ENCODE peak calls at places on chromosomes 11 and 22, in four cellular contexts. L is sigmoid colon, F is transverse colon, M is AG04450. V is an unnamed sample.

GRCh38 chr11:69378303-69379141 is 84.6 kb downstream of the MYEOV start:
- DNase-seq in F (peak), L (peak), M (no peak), V (no peak)

GRCh38 chr22:20084547-20085413 is 4.7 kb downstream of the DGCR8 start:
- DNase-seq in L (no peak), M (no peak), F (no peak), V (no peak)

GRCh38 chr22:45891021-45891421 is 85.9 kb downstream of the WNT7B start:
- DNase-seq in L (no peak), F (no peak), M (no peak), V (no peak)

GRCh38 chr11:10494636-10495463 is 39.8 kb downstream of the AMPD3 start:
- DNase-seq in L (peak), M (no peak), F (no peak), V (no peak)

GRCh38 chr11:12706531-12707499 is 32.6 kb downstream of the TEAD1 start:
- DNase-seq in M (no peak), L (no peak), F (peak), V (no peak)

GRCh38 chr22:28111501-28111900 is 192.4 kb upstream of the PITPNB start:
- DNase-seq in M (no peak), F (no peak), L (no peak), V (no peak)

GRCh38 chr11:2481253-2481652 is 36.4 kb downstream of the KCNQ1 start:
- DNase-seq in F (no peak), L (no peak), M (no peak), V (no peak)

GRCh38 chr22:40668611-40669390 is 10.5 kb upstream of the MCHR1 start:
- DNase-seq in F (no peak), L (no peak), M (no peak), V (peak)

GRCh38 chr22:47164514-47165337 is 402.3 kb downstream of the TBC1D22A start:
- DNase-seq in M (no peak), L (peak), F (peak), V (no peak)

GRCh38 chr11:94088906-94089305 is 39.7 kb upstream of the PANX1 start:
- DNase-seq in L (no peak), F (no peak), M (no peak), V (no peak)

GRCh38 chr11:134244593-134244992 is 8.6 kb downstream of the THYN1 start:
- DNase-seq in L (no peak), M (no peak), F (no peak), V (no peak)

GRCh38 chr11:95231881-95232605 is 1.0 kb upstream of the SESN3 start:
- DNase-seq in M (no peak), F (peak), L (peak), V (peak)

GRCh38 chr11:69220581-69221051 is 64.9 kb downstream of the SMIM38 start:
- DNase-seq in F (no peak), M (no peak), L (peak), V (no peak)

GRCh38 chr11:91299980-91300379 is 924.6 kb upstream of the FAT3 start:
- DNase-seq in M (no peak), F (no peak), L (no peak), V (peak)

GRCh38 chr11:77147668-77148321 is 19.7 kb downstream of the MYO7A start:
- DNase-seq in F (peak), M (no peak), L (no peak), V (no peak)

GRCh38 chr22:19880786-19881569 is 26.3 kb upstream of the GNB1L start:
- DNase-seq in L (peak), F (no peak), M (peak), V (peak)

GRCh38 chr11:31303644-31304043 is 65.9 kb downstream of the DCDC1 start:
- DNase-seq in M (no peak), L (no peak), F (no peak), V (no peak)

GRCh38 chr11:133925756-133926155 is 31.0 kb downstream of the IGSF9B start:
- DNase-seq in M (no peak), L (no peak), F (no peak), V (no peak)

GRCh38 chr11:96614846-96615245 is 225.0 kb downstream of the JRKL start:
- DNase-seq in F (no peak), M (no peak), L (no peak), V (no peak)

GRCh38 chr11:88454881-88455280 is 117.3 kb upstream of the CTSC start:
- DNase-seq in F (no peak), L (no peak), M (peak), V (no peak)

GRCh38 chr11:96154802-96155520 is 188.0 kb downstream of the MAML2 start:
- DNase-seq in L (no peak), F (no peak), M (no peak), V (no peak)

GRCh38 chr22:43273902-43274484 is 69.2 kb downstream of the SCUBE1 start:
- DNase-seq in L (no peak), F (no peak), M (no peak), V (no peak)

GRCh38 chr11:75576445-75577049 is 14.5 kb downstream of the SERPINH1 start:
- DNase-seq in L (no peak), M (no peak), F (peak), V (peak)

GRCh38 chr11:7673724-7674434 is 579 bp upstream of the CYB5R2 start:
- DNase-seq in L (peak), M (no peak), F (peak), V (no peak)

GRCh38 chr11:75916882-75917281 is 101.9 kb downstream of the UVRAG start:
- DNase-seq in F (no peak), L (no peak), M (no peak), V (no peak)

GRCh38 chr11:32006799-32007388 is 84.0 kb upstream of the RCN1 start:
- DNase-seq in L (no peak), M (peak), F (no peak), V (no peak)

GRCh38 chr22:45504703-45505341 is 2.1 kb downstream of the FBLN1 start:
- DNase-seq in F (no peak), L (no peak), M (no peak), V (no peak)

GRCh38 chr11:103881518-103882070 is 154.8 kb upstream of the DDI1 start:
- DNase-seq in M (no peak), F (no peak), L (no peak), V (no peak)

GRCh38 chr22:48485144-48486135 is 1342.2 kb downstream of the BRD1 start:
- DNase-seq in F (no peak), M (no peak), L (peak), V (no peak)

GRCh38 chr11:43517518-43517917 is 158.8 kb downstream of the TTC17 start:
- DNase-seq in L (no peak), M (no peak), F (no peak), V (peak)

GRCh38 chr22:44202261-44202789 is 21.6 kb downstream of the PARVG start:
- DNase-seq in M (peak), L (peak), F (no peak), V (no peak)

DNA sequence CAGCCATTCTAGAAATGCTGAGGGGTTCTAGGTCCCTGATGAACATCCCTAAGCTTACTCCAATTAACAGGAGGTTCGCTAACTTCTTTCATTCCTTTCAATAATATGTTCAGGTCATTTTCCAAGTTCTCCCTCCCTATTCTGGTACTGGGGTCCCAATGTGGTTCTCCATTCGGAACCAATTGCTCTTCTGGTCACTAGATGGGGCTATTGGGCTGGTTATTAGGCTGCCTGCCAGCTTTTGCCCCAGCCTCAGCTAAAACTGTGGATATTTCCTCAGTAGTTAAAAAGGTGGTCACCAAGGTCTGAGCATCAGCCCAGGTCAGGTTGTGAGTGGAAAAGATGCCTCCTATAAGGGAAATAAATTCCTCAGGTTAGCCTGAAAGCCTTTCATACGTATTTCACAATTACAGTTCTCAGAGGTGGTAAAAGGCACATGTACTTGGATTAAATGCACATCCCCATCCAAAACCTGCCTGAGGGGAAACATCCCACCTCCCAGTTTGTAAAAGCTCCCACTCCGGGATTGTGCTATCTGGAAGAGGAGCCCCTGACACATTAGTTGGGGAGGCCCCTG is 161.1 kb upstream of the CCDC179 start:
- DNase-seq in F (peak), M (peak), L (no peak), V (no peak)
- TF ChIP-seq CTCF in F (peak), M (peak), L (no peak), V (peak)

DNA sequence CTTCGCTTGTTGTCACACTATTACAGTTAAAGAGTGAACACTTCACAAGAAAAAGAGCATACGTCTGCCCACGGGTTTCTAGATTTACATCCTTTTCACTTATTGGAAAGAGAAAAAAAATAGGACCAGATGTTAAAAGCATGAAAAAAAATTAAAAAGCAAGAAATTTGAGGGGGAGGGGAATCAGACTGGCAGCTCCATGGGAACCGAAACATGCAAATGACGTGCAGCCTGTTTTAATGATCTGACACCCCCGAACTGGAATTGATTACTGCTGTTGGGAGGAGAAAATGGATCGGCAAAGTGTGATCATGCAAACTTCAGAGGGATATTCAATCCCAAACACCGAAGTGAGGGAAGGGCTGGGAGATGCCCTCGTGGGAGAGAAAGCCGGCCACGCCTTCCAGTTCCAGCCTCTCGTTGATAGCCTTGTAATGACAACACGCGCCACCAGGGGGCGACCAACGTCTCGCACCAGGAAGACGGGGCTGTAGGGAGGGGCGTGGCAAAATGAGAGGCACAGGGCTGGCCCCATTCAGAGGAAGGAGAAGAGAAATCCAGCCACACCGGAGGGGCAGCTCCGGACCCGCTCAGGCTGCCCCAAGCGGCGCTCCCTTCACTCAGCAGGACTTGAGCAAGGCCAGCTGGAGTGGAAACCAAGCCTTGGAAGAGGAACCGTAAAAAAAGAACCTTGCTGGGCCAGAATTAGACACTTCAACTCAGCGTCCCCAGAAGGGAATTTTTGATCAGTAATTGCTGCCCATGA is 53.8 kb upstream of the SYT13 start:
- DNase-seq in F (peak), L (peak), M (peak), V (peak)
- H3K4me3 ChIP-seq in F (no peak), L (no peak), M (no peak), V (no peak)

GRCh38 chr22:22465782-22466181 is 42.8 kb downstream of the ZNF280B start:
- DNase-seq in F (no peak), L (no peak), M (no peak), V (no peak)

GRCh38 chr22:22464541-22465054 is 43.9 kb downstream of the ZNF280B start:
- DNase-seq in F (no peak), M (no peak), L (no peak), V (no peak)

GRCh38 chr22:22465094-22465602 is 43.4 kb downstream of the ZNF280B start:
- DNase-seq in F (no peak), L (no peak), M (no peak), V (no peak)

GRCh38 chr22:22462813-22463567 is 45.6 kb downstream of the ZNF280B start:
- DNase-seq in F (no peak), M (no peak), L (no peak), V (no peak)

DNA sequence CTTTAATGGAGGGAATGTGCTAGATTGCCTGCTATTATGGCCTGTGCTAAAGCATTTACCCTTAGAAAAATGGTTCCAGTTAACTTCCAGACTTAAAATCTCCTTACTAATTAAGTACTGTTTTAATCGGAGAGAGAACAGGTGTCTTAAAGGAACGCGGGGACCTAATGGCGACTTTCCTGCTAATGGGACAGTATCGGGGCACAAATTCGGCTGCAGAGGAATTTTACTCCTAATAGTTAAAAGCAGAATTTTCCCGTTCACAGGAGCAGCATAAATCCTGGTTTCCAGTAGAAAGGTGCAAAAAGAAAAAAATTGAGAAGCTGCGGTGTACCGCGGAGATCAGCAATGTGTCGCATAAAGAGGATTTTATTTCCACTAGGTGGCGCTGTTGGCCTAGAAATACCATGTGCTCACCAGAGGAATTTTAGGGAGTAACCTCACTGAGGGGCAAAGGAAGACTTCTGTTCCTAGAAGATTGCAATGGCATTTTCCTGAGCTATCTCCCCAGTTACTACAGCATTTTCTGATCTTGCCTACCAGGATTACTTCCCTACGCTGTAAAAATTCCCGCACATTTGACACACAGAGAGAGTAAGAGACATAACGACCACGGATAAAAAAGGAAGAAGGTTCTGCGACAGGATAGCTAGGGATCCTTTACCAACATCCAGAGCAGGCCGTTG is 44.5 kb downstream of the ZNF280B start:
- DNase-seq in M (peak), F (peak), L (no peak), V (no peak)
- TF ChIP-seq CTCF in M (peak), F (peak), L (peak), V (peak)

GRCh38 chr11:73376168-73376802 is at the start of gene RELT:
- DNase-seq in F (peak), M (peak), L (peak), V (peak)
- H3K4me3 ChIP-seq in F (peak), M (peak), L (peak), V (peak)

GRCh38 chr22:35622132-35622913 is 5.2 kb upstream of the MB start:
- DNase-seq in L (peak), M (no peak), F (peak), V (no peak)

GRCh38 chr22:35627267-35628041 is 10.3 kb upstream of the MB start:
- DNase-seq in F (peak), L (peak), M (peak), V (peak)

GRCh38 chr22:35625763-35626162 is 8.6 kb upstream of the MB start:
- DNase-seq in F (no peak), L (no peak), M (no peak), V (no peak)

GRCh38 chr22:35621446-35621845 is 4.3 kb upstream of the MB start:
- DNase-seq in F (no peak), M (no peak), L (no peak), V (no peak)

DNA sequence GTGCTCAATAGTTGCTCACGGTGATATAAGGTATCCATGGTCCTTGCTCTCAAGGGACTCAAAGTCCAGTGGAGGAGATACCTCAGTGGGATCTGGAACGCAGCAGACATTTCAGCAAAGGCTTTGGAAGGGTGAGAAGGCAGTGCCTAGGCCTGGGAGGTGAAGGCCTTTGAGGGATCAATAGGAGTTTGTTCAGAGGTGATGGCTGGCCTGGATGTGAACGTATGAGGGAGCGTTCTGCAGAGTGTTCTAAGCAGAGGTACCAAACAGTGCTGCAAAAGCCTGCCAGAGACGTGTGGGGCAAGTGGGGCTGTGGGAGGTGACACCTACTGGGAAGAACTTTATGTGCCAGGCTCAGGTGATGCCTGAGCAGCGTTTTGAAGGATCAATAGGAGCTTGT is 7.4 kb upstream of the MB start:
- DNase-seq in F (no peak), M (no peak), L (no peak), V (no peak)
- TF ChIP-seq CTCF in F (no peak), M (no peak), L (no peak), V (no peak)

V was measured in kidney epithelial cell.